ENCODE peak calls at places on chromosomes 7 and 10, in nine cellular contexts. One of them, this sample, is unnamed.

GRCh38 chr10:102540023-102540422 is 36.3 kb downstream of the SUFU start:
- DNase-seq in Ammon's horn: no peak
- DNase-seq in GM12891: no peak
- DNase-seq in WTC11: no peak
- DNase-seq in Right ventricle myocardium superior: no peak
- DNase-seq in heart left ventricle: no peak
- DNase-seq in mucosa of descending colon: no peak
- DNase-seq in CD8-positive, alpha-beta memory T cell: no peak
- DNase-seq in activated T-cell treated with anti-CD3 and anti-CD28 coated beads, Interleukin-2, amount 50 U/mL, for 72 hours: peak
- DNase-seq in this sample: no peak

GRCh38 chr10:26790596-26790995 is 70.2 kb downstream of the ABI1 start:
- DNase-seq in Ammon's horn: no peak
- DNase-seq in GM12891: no peak
- DNase-seq in WTC11: no peak
- DNase-seq in Right ventricle myocardium superior: no peak
- DNase-seq in heart left ventricle: no peak
- DNase-seq in mucosa of descending colon: no peak
- DNase-seq in CD8-positive, alpha-beta memory T cell: no peak
- DNase-seq in activated T-cell treated with anti-CD3 and anti-CD28 coated beads, Interleukin-2, amount 50 U/mL, for 72 hours: no peak
- DNase-seq in this sample: no peak

GRCh38 chr10:11707936-11708335 is 34.2 kb upstream of the ECHDC3 start:
- DNase-seq in Ammon's horn: no peak
- DNase-seq in GM12891: no peak
- DNase-seq in WTC11: no peak
- DNase-seq in Right ventricle myocardium superior: no peak
- DNase-seq in heart left ventricle: no peak
- DNase-seq in mucosa of descending colon: peak
- DNase-seq in CD8-positive, alpha-beta memory T cell: no peak
- DNase-seq in activated T-cell treated with anti-CD3 and anti-CD28 coated beads, Interleukin-2, amount 50 U/mL, for 72 hours: no peak
- DNase-seq in this sample: no peak

GRCh38 chr7:229184-229964 is 37.0 kb downstream of the FAM20C start:
- DNase-seq in Ammon's horn: peak
- DNase-seq in GM12891: no peak
- DNase-seq in WTC11: no peak
- DNase-seq in Right ventricle myocardium superior: peak
- DNase-seq in heart left ventricle: peak
- DNase-seq in mucosa of descending colon: peak
- DNase-seq in CD8-positive, alpha-beta memory T cell: no peak
- DNase-seq in activated T-cell treated with anti-CD3 and anti-CD28 coated beads, Interleukin-2, amount 50 U/mL, for 72 hours: no peak
- DNase-seq in this sample: no peak

GRCh38 chr7:96996111-96996936 is 9.0 kb upstream of the DLX6 start:
- DNase-seq in Ammon's horn: no peak
- DNase-seq in GM12891: no peak
- DNase-seq in WTC11: no peak
- DNase-seq in Right ventricle myocardium superior: no peak
- DNase-seq in heart left ventricle: no peak
- DNase-seq in mucosa of descending colon: no peak
- DNase-seq in CD8-positive, alpha-beta memory T cell: no peak
- DNase-seq in activated T-cell treated with anti-CD3 and anti-CD28 coated beads, Interleukin-2, amount 50 U/mL, for 72 hours: no peak
- DNase-seq in this sample: no peak

GRCh38 chr7:130896898-130897514 is 163.0 kb upstream of the KLF14 start:
- DNase-seq in Ammon's horn: peak
- DNase-seq in GM12891: peak
- DNase-seq in WTC11: peak
- DNase-seq in Right ventricle myocardium superior: peak
- DNase-seq in heart left ventricle: peak
- DNase-seq in mucosa of descending colon: peak
- DNase-seq in CD8-positive, alpha-beta memory T cell: peak
- DNase-seq in activated T-cell treated with anti-CD3 and anti-CD28 coated beads, Interleukin-2, amount 50 U/mL, for 72 hours: peak
- DNase-seq in this sample: peak

GRCh38 chr7:2158331-2159175 is 74.2 kb downstream of the MAD1L1 start:
- DNase-seq in Ammon's horn: no peak
- DNase-seq in GM12891: no peak
- DNase-seq in WTC11: peak
- DNase-seq in Right ventricle myocardium superior: peak
- DNase-seq in heart left ventricle: no peak
- DNase-seq in mucosa of descending colon: no peak
- DNase-seq in CD8-positive, alpha-beta memory T cell: no peak
- DNase-seq in activated T-cell treated with anti-CD3 and anti-CD28 coated beads, Interleukin-2, amount 50 U/mL, for 72 hours: no peak
- DNase-seq in this sample: no peak

GRCh38 chr7:131166066-131166465 is 161.6 kb upstream of the MKLN1 start:
- DNase-seq in Ammon's horn: peak
- DNase-seq in GM12891: no peak
- DNase-seq in WTC11: no peak
- DNase-seq in Right ventricle myocardium superior: no peak
- DNase-seq in heart left ventricle: no peak
- DNase-seq in mucosa of descending colon: no peak
- DNase-seq in CD8-positive, alpha-beta memory T cell: no peak
- DNase-seq in activated T-cell treated with anti-CD3 and anti-CD28 coated beads, Interleukin-2, amount 50 U/mL, for 72 hours: no peak
- DNase-seq in this sample: no peak

GRCh38 chr10:44947356-44948152 is 12.0 kb upstream of the RASSF4 start:
- DNase-seq in Ammon's horn: no peak
- DNase-seq in GM12891: no peak
- DNase-seq in WTC11: no peak
- DNase-seq in Right ventricle myocardium superior: no peak
- DNase-seq in heart left ventricle: no peak
- DNase-seq in mucosa of descending colon: no peak
- DNase-seq in CD8-positive, alpha-beta memory T cell: no peak
- DNase-seq in activated T-cell treated with anti-CD3 and anti-CD28 coated beads, Interleukin-2, amount 50 U/mL, for 72 hours: no peak
- DNase-seq in this sample: no peak

GRCh38 chr10:104548090-104548489 is 93.0 kb upstream of the SORCS3 start:
- DNase-seq in Ammon's horn: no peak
- DNase-seq in GM12891: no peak
- DNase-seq in WTC11: peak
- DNase-seq in Right ventricle myocardium superior: no peak
- DNase-seq in heart left ventricle: no peak
- DNase-seq in mucosa of descending colon: no peak
- DNase-seq in CD8-positive, alpha-beta memory T cell: no peak
- DNase-seq in activated T-cell treated with anti-CD3 and anti-CD28 coated beads, Interleukin-2, amount 50 U/mL, for 72 hours: no peak
- DNase-seq in this sample: no peak

GRCh38 chr7:15781944-15782343 is 95.5 kb upstream of the MEOX2 start:
- DNase-seq in Ammon's horn: no peak
- DNase-seq in GM12891: no peak
- DNase-seq in WTC11: no peak
- DNase-seq in Right ventricle myocardium superior: no peak
- DNase-seq in heart left ventricle: no peak
- DNase-seq in mucosa of descending colon: no peak
- DNase-seq in CD8-positive, alpha-beta memory T cell: no peak
- DNase-seq in activated T-cell treated with anti-CD3 and anti-CD28 coated beads, Interleukin-2, amount 50 U/mL, for 72 hours: no peak
- DNase-seq in this sample: no peak

GRCh38 chr10:31134303-31134928 is 102.8 kb upstream of the ZNF438 start:
- DNase-seq in Ammon's horn: peak
- DNase-seq in GM12891: peak
- DNase-seq in WTC11: no peak
- DNase-seq in Right ventricle myocardium superior: no peak
- DNase-seq in heart left ventricle: no peak
- DNase-seq in mucosa of descending colon: no peak
- DNase-seq in CD8-positive, alpha-beta memory T cell: no peak
- DNase-seq in activated T-cell treated with anti-CD3 and anti-CD28 coated beads, Interleukin-2, amount 50 U/mL, for 72 hours: peak
- DNase-seq in this sample: peak

GRCh38 chr7:94453898-94454297 is 55.7 kb upstream of the CASD1 start:
- DNase-seq in Ammon's horn: no peak
- DNase-seq in GM12891: no peak
- DNase-seq in WTC11: no peak
- DNase-seq in Right ventricle myocardium superior: no peak
- DNase-seq in heart left ventricle: no peak
- DNase-seq in mucosa of descending colon: no peak
- DNase-seq in CD8-positive, alpha-beta memory T cell: no peak
- DNase-seq in activated T-cell treated with anti-CD3 and anti-CD28 coated beads, Interleukin-2, amount 50 U/mL, for 72 hours: no peak
- DNase-seq in this sample: no peak

GRCh38 chr7:92246363-92247101 is 758 bp downstream of the ANKIB1 start:
- DNase-seq in Ammon's horn: peak
- DNase-seq in GM12891: peak
- DNase-seq in WTC11: peak
- DNase-seq in Right ventricle myocardium superior: no peak
- DNase-seq in heart left ventricle: peak
- DNase-seq in mucosa of descending colon: peak
- DNase-seq in CD8-positive, alpha-beta memory T cell: peak
- DNase-seq in activated T-cell treated with anti-CD3 and anti-CD28 coated beads, Interleukin-2, amount 50 U/mL, for 72 hours: peak
- DNase-seq in this sample: peak

GRCh38 chr7:29296421-29296820 is 101.8 kb downstream of the CHN2 start:
- DNase-seq in Ammon's horn: no peak
- DNase-seq in GM12891: no peak
- DNase-seq in WTC11: no peak
- DNase-seq in Right ventricle myocardium superior: no peak
- DNase-seq in heart left ventricle: no peak
- DNase-seq in mucosa of descending colon: no peak
- DNase-seq in CD8-positive, alpha-beta memory T cell: no peak
- DNase-seq in activated T-cell treated with anti-CD3 and anti-CD28 coated beads, Interleukin-2, amount 50 U/mL, for 72 hours: no peak
- DNase-seq in this sample: no peak

GRCh38 chr10:26446258-26446657 is 8.1 kb downstream of the APBB1IP start:
- DNase-seq in Ammon's horn: no peak
- DNase-seq in GM12891: no peak
- DNase-seq in WTC11: no peak
- DNase-seq in Right ventricle myocardium superior: no peak
- DNase-seq in heart left ventricle: no peak
- DNase-seq in mucosa of descending colon: no peak
- DNase-seq in CD8-positive, alpha-beta memory T cell: no peak
- DNase-seq in activated T-cell treated with anti-CD3 and anti-CD28 coated beads, Interleukin-2, amount 50 U/mL, for 72 hours: peak
- DNase-seq in this sample: no peak

GRCh38 chr7:134613623-134614347 is 32.9 kb upstream of the BPGM start:
- DNase-seq in Ammon's horn: no peak
- DNase-seq in GM12891: no peak
- DNase-seq in WTC11: no peak
- DNase-seq in Right ventricle myocardium superior: no peak
- DNase-seq in heart left ventricle: no peak
- DNase-seq in mucosa of descending colon: no peak
- DNase-seq in CD8-positive, alpha-beta memory T cell: no peak
- DNase-seq in activated T-cell treated with anti-CD3 and anti-CD28 coated beads, Interleukin-2, amount 50 U/mL, for 72 hours: peak
- DNase-seq in this sample: no peak

GRCh38 chr10:100998991-100999741 is 442 bp upstream of the LZTS2 start:
- DNase-seq in Ammon's horn: peak
- DNase-seq in GM12891: peak
- DNase-seq in WTC11: peak
- DNase-seq in Right ventricle myocardium superior: peak
- DNase-seq in heart left ventricle: peak
- DNase-seq in mucosa of descending colon: peak
- DNase-seq in CD8-positive, alpha-beta memory T cell: peak
- DNase-seq in activated T-cell treated with anti-CD3 and anti-CD28 coated beads, Interleukin-2, amount 50 U/mL, for 72 hours: peak
- DNase-seq in this sample: peak

GRCh38 chr7:42939457-42940240 is 7.5 kb downstream of the MRPL32 start:
- DNase-seq in Ammon's horn: no peak
- DNase-seq in GM12891: no peak
- DNase-seq in WTC11: no peak
- DNase-seq in Right ventricle myocardium superior: no peak
- DNase-seq in heart left ventricle: no peak
- DNase-seq in mucosa of descending colon: no peak
- DNase-seq in CD8-positive, alpha-beta memory T cell: no peak
- DNase-seq in activated T-cell treated with anti-CD3 and anti-CD28 coated beads, Interleukin-2, amount 50 U/mL, for 72 hours: no peak
- DNase-seq in this sample: no peak

This sample was measured in substantia nigra.